ENCODE peak calls at places on chromosomes 1 and 21, in seven cellular contexts. G, E, M, I, Y, H and V are unnamed samples.

GRCh38 chr1:3249236-3249845 is 180.3 kb downstream of the PRDM16 start:
- DNase-seq in G (no peak), E (no peak), M (no peak), I (no peak), Y (no peak), H (no peak), V (no peak)

GRCh38 chr1:61687901-61688300 is 37.0 kb downstream of the TM2D1 start:
- DNase-seq in G (no peak), E (no peak), M (no peak), I (no peak), Y (no peak), H (no peak), V (no peak)

GRCh38 chr1:11648732-11649158 is 5.5 kb downstream of the FBXO2 start:
- DNase-seq in G (no peak), E (no peak), M (no peak), I (peak), Y (no peak), H (no peak), V (no peak)

GRCh38 chr21:33908760-33909159 is 6.8 kb downstream of the ATP5PO start:
- DNase-seq in G (no peak), E (no peak), M (no peak), I (no peak), Y (no peak), H (no peak), V (no peak)

GRCh38 chr1:228273720-228274451 is 66.0 kb downstream of the OBSCN start:
- DNase-seq in G (no peak), E (peak), M (no peak), I (no peak), Y (no peak), H (no peak), V (no peak)

GRCh38 chr1:248686815-248687214 is 15.8 kb downstream of the OR14I1 start:
- DNase-seq in G (peak), E (peak), M (no peak), I (no peak), Y (peak), H (no peak), V (no peak)

GRCh38 chr1:54290443-54291184 is 90.6 kb downstream of the MRPL37 start:
- DNase-seq in G (no peak), E (no peak), M (no peak), I (no peak), Y (no peak), H (peak), V (no peak)

GRCh38 chr1:183114441-183114840 is 71.6 kb upstream of the LAMC2 start:
- DNase-seq in G (no peak), E (no peak), M (no peak), I (no peak), Y (no peak), H (no peak), V (no peak)

GRCh38 chr1:238334170-238334569 is 443.4 kb upstream of the ZP4 start:
- DNase-seq in G (no peak), E (no peak), M (no peak), I (no peak), Y (no peak), H (no peak), V (no peak)

GRCh38 chr1:39562886-39563285 is 13.7 kb downstream of the PABPC4 start:
- DNase-seq in G (no peak), E (no peak), M (no peak), I (no peak), Y (no peak), H (no peak), V (no peak)

GRCh38 chr1:50936321-50936720 is 23.7 kb downstream of the FAF1 start:
- DNase-seq in G (no peak), E (no peak), M (no peak), I (no peak), Y (no peak), H (no peak), V (no peak)

GRCh38 chr1:11421443-11421842 is 57.5 kb upstream of the DISP3 start:
- DNase-seq in G (no peak), E (no peak), M (no peak), I (no peak), Y (no peak), H (no peak), V (no peak)

GRCh38 chr1:248144513-248145198 is at the start of gene OR2M5:
- DNase-seq in G (no peak), E (no peak), M (no peak), I (no peak), Y (no peak), H (no peak), V (no peak)

GRCh38 chr21:35428489-35428888 is 379.4 kb upstream of the RUNX1 start:
- DNase-seq in G (no peak), E (no peak), M (no peak), I (no peak), Y (no peak), H (no peak), V (no peak)

GRCh38 chr1:166089804-166090203 is 77.0 kb downstream of the FAM78B start:
- DNase-seq in G (peak), E (peak), M (no peak), I (no peak), Y (peak), H (no peak), V (peak)

GRCh38 chr21:16250282-16250681 is 520.5 kb downstream of the USP25 start:
- DNase-seq in G (no peak), E (no peak), M (no peak), I (no peak), Y (no peak), H (no peak), V (no peak)

GRCh38 chr1:236147068-236147467 is 4.7 kb downstream of the GPR137B start:
- DNase-seq in G (no peak), E (no peak), M (no peak), I (no peak), Y (no peak), H (no peak), V (no peak)

GRCh38 chr1:226404904-226405222 is 3.0 kb downstream of the PARP1 start:
- DNase-seq in G (no peak), E (no peak), M (peak), I (no peak), Y (no peak), H (no peak), V (no peak)

DNA sequence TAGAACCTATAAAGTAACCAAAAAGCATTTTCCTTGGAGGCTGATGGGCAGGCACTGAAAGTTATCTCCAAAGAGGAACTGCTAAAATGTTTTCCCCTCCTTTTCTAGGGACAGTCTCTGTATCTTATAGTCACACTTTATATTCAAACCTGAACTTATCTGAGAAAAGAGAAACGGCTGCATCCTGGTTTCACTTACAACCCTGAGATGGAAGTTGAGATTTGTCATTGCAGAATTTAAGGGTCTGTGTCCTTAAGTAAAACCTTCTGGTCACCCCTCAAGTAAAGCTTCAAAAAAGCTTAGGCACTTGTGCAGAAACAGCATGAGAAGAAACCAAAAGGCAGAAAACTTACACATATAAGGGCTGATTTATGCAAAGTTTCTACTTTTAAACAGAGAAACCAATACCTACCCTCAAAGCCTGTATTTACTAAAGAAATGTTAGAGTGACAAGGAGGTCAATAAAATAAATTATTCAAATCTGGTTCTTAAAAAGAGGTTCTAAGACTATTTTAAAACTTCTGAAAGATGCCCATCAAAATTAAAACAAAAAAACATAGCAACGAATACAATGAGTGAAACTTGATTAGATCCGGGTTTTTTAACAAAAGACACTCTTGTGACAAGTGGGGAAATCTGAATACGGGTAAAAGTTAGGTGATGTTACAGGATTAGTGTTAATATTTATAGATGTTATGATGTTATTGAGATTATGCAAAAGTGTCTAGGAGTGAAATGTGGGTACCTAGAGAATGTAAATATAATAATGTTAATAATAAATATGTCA is 9.9 kb downstream of the CD58 start:
- DNase-seq in G (no peak), E (no peak), M (no peak), I (no peak), Y (no peak), H (no peak), V (no peak)
- TF ChIP-seq TAF1 in G (no peak), E (no peak), M (no peak), I (no peak), Y (no peak), H (no peak), V (no peak)

GRCh38 chr1:156419863-156420208 is 50.8 kb downstream of the RHBG start:
- DNase-seq in G (peak), E (peak), M (no peak), I (peak), Y (no peak), H (peak), V (no peak)

GRCh38 chr1:156422602-156423091 is 53.6 kb downstream of the RHBG start:
- DNase-seq in G (no peak), E (no peak), M (no peak), I (no peak), Y (no peak), H (no peak), V (no peak)

GRCh38 chr1:156420209-156421061 is 51.4 kb downstream of the RHBG start:
- DNase-seq in G (peak), E (peak), M (no peak), I (peak), Y (no peak), H (no peak), V (no peak)

GRCh38 chr1:156421939-156422601 is 53.1 kb downstream of the RHBG start:
- DNase-seq in G (no peak), E (no peak), M (no peak), I (no peak), Y (no peak), H (no peak), V (no peak)

DNA sequence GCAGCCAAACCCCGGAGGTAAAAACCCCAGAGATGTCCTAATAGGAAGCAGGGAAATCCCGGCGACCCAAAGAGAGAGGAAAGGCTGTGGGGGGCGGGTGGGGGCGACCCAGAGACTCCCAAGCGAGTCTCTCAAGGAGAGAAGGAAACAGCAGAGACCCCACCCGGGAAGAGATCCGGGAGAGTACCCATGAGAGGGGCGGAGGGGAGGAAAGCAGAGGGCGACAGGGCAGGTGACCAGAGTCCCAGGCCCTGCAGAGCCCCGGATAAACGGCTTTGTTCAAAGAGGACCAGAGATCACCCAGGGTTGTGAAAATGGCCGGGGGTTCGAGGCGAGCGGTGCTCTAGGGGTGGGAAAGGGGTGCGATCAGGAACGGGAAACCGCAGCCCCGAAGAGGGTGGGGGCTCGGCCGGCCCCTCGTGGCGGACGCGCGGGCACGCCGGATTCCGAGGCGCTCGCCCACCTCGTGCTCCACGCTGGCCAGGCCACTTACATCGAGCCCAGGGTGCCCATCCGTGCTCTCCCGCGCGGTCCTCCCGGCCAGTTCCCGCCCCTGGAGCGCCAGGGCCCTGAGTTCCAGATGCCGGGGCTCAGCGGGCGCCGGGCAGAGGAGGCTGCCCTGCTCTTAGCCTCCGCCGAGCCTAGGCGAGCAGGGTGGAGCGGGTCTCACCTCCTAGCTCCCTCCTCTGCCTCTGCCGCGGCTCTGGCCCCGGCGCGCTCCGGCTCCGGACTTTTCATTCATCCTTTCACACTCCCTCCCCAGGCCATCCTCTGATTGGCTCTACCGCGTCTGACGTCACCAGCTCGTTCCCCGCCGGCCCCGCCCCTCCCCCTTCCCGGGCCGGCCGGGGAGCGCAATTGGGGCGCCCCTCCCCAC is 52.3 kb downstream of the RHBG start:
- DNase-seq in G (peak), E (peak), M (no peak), I (peak), Y (peak), H (peak), V (peak)
- TF ChIP-seq TAF1 in G (peak), E (no peak), M (peak), I (peak), Y (peak), H (no peak), V (no peak)

GRCh38 chr1:53094533-53094919 is 32.5 kb downstream of the PODN start:
- DNase-seq in G (no peak), E (no peak), M (no peak), I (no peak), Y (no peak), H (no peak), V (no peak)
- TF ChIP-seq TAF1 in G (no peak), E (no peak), M (no peak), I (no peak), Y (no peak), H (no peak), V (no peak)

DNA sequence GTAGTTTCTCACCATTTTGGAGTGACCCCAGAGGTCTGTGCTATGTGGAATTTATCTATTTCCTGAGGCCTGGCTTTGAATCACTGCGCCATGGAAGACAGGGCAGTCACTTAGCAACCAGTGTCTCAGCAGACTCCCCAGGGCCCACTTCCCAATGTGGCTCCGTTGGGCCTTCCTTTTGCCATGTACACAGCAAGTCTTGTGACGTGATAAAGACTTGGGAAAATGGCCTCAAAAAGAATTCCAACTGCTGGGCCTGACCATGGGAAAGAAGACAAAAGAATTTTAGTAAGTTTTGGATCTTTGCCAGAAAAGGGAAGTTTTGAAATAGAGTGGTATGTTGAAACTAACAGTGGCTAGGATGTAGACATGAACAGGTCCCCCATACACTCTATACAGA is 36.2 kb downstream of the TLR5 start:
- DNase-seq in G (no peak), E (no peak), M (no peak), I (no peak), Y (no peak), H (no peak), V (no peak)
- TF ChIP-seq TAF1 in G (no peak), E (no peak), M (no peak), I (no peak), Y (no peak), H (no peak), V (no peak)